ENCODE peak calls at places on chromosomes 16 and 17, in four cellular contexts. V is CD8-positive, alpha-beta T cell; R is endodermal cell; K is body of pancreas. X is an unnamed sample. For H3K4me1, the result is how much of the 10 kb centered on the place peaks cover.

GRCh38 chr16:22353188-22353919 is 21.1 kb downstream of the CDR2 start:
- DNase-seq in V (no peak), R (peak), K (no peak), X (peak)

GRCh38 chr16:81366316-81366932 is 51.7 kb downstream of the GAN start:
- DNase-seq in V (no peak), R (no peak), K (no peak), X (no peak)

GRCh38 chr17:59840329-59840907 is 52.3 kb downstream of the TUBD1 start:
- DNase-seq in V (no peak), R (peak), K (no peak), X (no peak)

GRCh38 chr16:79601092-79601977 is 798 bp upstream of the MAF start:
- DNase-seq in K (peak), V (no peak), R (peak), X (peak)

GRCh38 chr17:31674717-31675349 is 184.2 kb downstream of the COPRS start:
- DNase-seq in K (no peak), V (no peak), R (peak), X (no peak)

GRCh38 chr17:64202683-64203430 is 60.2 kb downstream of the TEX2 start:
- DNase-seq in R (no peak), V (no peak), K (no peak), X (no peak)

GRCh38 chr16:11236855-11237254 is 19.1 kb downstream of the SOCS1 start:
- DNase-seq in K (no peak), R (no peak), V (no peak), X (no peak)

GRCh38 chr17:77429735-77429984 is 288.9 kb downstream of the SEC14L1 start:
- DNase-seq in R (no peak), K (no peak), V (no peak), X (no peak)

GRCh38 chr16:27703545-27703944 is 153.6 kb downstream of the KATNIP start:
- DNase-seq in R (no peak), K (no peak), V (no peak), X (no peak)

GRCh38 chr16:766820-767640 is 6.5 kb downstream of the MSLN start:
- DNase-seq in K (no peak), R (no peak), V (no peak), X (no peak)

GRCh38 chr17:44024271-44024663 is 9.5 kb upstream of the TMEM101 start:
- DNase-seq in K (no peak), V (no peak), R (no peak), X (no peak)

GRCh38 chr17:68199837-68200688 is 47.8 kb upstream of the AMZ2 start:
- DNase-seq in V (no peak), K (no peak), R (no peak), X (peak)

GRCh38 chr17:38825762-38826247 is 684 bp upstream of the CWC25 start:
- DNase-seq in V (no peak), R (no peak), K (no peak), X (no peak)
- H3K4me3 ChIP-seq in V (peak), R (peak), K (no peak), X (peak)

GRCh38 chr16:46789499-46790414 is 41.2 kb downstream of the C16orf87 start:
- DNase-seq in V (peak), K (peak), R (peak), X (peak)
- H3K27ac ChIP-seq in V (peak), K (peak), R (no peak), X (peak)

DNA sequence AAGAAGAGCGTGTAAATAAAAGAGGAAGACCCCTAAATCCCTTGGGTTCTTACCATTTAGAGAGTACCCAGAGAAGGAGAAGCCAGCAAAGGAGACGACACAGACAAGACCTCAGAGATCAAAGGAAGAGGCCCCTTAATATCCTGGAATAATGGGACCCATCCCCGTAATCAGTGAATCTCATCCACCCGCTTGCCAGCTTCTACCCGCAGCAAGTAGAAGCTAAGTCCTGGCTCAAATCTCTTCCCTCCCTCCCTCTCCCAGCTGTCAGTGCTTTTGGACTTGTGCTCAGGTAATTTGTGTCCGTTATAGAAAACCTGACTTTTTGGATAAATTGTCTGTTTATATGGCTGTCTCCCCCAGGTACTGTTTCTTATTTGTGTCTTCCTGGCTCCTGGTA is 1.9 kb downstream of the LYRM1 start:
- DNase-seq in R (no peak), V (no peak), K (no peak), X (no peak)
- H3K4me1 ChIP-seq in R (under half), V (under half), K (half or more), X (under half)

DNA sequence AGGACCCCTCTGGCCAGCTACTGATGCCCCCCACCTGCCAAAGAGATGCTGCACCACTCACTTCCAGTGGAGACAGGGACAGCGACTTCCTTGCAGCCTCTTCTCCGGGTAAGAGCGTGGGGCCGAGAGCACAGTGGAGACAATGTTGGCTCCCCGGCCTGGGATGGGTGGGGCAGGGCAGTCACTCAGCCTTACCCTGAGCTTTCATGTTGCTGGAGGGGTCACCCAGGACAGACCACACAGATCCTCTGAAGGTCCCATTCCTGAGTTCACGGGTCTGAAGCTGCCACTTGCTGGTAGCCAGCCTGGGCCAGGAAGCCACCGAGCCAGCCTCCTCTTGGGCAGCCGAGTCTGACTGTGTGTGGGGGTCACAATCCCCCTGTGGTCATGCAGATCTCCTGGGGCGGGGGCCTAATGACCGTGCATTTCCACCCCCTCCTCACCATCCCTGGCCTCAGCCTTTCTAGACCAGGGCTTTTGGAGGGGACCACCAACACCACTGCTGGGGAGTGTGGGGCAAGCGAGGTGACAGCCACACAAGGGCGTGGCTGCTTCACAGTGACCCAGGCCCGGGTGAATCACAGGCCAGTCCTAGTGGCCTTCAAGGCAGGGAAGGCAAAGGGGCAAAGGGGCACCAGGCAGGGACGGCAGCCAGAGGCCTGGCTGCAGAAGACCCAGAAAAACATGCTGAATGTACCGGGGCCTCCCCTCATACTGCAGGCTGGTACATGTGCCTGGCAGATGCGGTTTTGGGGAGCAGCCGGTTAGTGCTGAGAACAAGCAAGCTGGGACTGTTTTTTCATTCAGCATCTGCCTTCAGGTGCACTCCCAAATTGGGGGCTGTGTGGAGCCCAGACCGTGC is 10.4 kb downstream of the TAF1C start:
- DNase-seq in V (no peak), K (no peak), R (peak), X (no peak)
- H3K4me3 ChIP-seq in V (no peak), K (no peak), R (no peak), X (no peak)

DNA sequence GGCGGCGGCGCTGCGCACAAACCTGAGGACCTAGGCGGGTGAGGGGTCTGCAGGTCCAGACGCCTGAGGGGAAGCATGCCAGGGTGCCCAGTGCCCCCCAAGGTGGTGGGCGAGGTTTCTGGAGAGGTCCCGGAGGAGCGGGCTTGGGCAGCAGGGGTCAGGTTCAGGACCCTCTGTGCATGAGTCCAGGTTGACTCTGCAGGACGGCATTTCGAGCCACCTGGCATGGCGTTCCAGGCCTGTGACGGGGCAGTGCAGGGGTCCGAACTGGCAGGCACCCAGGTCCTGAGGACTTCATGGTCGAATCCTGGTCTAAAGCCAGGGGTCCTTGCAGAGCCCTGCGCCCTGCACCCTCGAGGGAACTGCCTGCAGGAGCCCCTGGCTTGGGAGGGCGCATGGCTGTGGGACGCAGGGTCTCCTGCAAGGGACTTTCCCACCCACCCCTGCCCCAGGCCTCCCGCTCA is 3.5 kb downstream of the SLC16A3 start:
- DNase-seq in R (no peak), V (no peak), K (no peak), X (no peak)
- H3K27ac ChIP-seq in R (no peak), V (no peak), K (no peak), X (peak)

DNA sequence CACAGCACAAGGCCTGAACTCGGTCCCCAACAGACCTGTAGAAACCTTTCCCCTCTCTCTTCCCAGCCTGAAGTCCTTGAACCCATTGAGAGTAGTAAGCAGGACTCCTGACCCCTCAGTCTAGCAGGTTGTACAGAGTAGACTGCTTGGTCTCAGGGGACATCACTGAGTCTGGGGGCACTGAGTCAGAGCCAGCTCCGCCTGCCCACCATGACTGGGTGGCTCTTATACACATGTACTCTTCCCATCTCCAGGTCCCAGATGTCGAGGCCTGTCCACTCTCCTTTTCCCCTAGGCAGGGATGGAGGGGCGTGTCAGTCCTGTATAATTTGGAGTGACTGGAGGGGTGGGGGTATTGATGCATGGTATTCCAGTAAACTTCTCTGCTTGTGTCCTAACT is 23.5 kb downstream of the LIG3 start:
- DNase-seq in K (no peak), V (no peak), R (no peak), X (no peak)
- H3K4me1 ChIP-seq in K (under half), V (under half), R (under half), X (under half)

X was measured in CD8-positive, alpha-beta memory T cell.